ENCODE peak calls at places on chromosomes 11 and 22, in four cellular contexts. G, N, R and K are unnamed samples.
A peak's percentile ranks its signal among the peaks of the same experiment; 100 is the strongest.

GRCh38 chr11:18271206-18271605 is 5.1 kb downstream of the SAA1 start:
- DNase-seq in N (no peak), R (no peak), G (no peak), K (no peak)

GRCh38 chr11:76631566-76632308 is 38.8 kb downstream of the LRRC32 start:
- DNase-seq in G (no peak), R (no peak), N (no peak), K (no peak)

GRCh38 chr22:48105254-48105653 is 1342.8 kb downstream of the TBC1D22A start:
- DNase-seq in R (no peak), N (no peak), G (no peak), K (no peak)

GRCh38 chr22:31631381-31631780 is 30.6 kb downstream of the PISD start:
- DNase-seq in G (no peak), N (no peak), R (no peak), K (no peak)

GRCh38 chr11:31500560-31500959 is 8.9 kb downstream of the IMMP1L start:
- DNase-seq in N (no peak), G (no peak), R (peak; percentile 60), K (no peak)

GRCh38 chr22:48233586-48233985 is 1471.1 kb downstream of the TBC1D22A start:
- DNase-seq in N (no peak), R (no peak), G (no peak), K (no peak)

GRCh38 chr11:111329306-111330204 is 31.2 kb downstream of the POU2AF3 start:
- DNase-seq in N (no peak), R (no peak), G (no peak), K (no peak)

GRCh38 chr11:73313652-73314051 is 5.6 kb downstream of the ARHGEF17 start:
- DNase-seq in G (no peak), N (no peak), R (no peak), K (no peak)

GRCh38 chr11:111833524-111833923 is 37.9 kb downstream of the ALG9 start:
- DNase-seq in N (peak; percentile 3), G (no peak), R (peak; percentile 7), K (no peak)

GRCh38 chr22:26139320-26139719 is 29.9 kb upstream of the SEZ6L start:
- DNase-seq in N (no peak), R (no peak), G (no peak), K (no peak)

GRCh38 chr11:130598433-130598832 is 150.0 kb downstream of the ADAMTS15 start:
- DNase-seq in G (no peak), R (no peak), N (no peak), K (no peak)

GRCh38 chr11:71120346-71120963 is 131.9 kb downstream of the SHANK2 start:
- DNase-seq in R (peak; percentile 8), G (no peak), N (no peak), K (no peak)

GRCh38 chr22:41444360-41445170 is 2.0 kb downstream of the TOB2 start:
- DNase-seq in R (peak; percentile 98), G (peak; percentile 90), N (peak; percentile 92), K (peak; percentile 82)

GRCh38 chr11:44079376-44079775 is 13.3 kb downstream of the ACCS start:
- DNase-seq in G (no peak), N (no peak), R (no peak), K (no peak)

GRCh38 chr11:17014321-17014773 is at the start of gene PLEKHA7:
- DNase-seq in R (no peak), G (no peak), N (no peak), K (no peak)

GRCh38 chr11:120522021-120522420 is 10.5 kb downstream of the GRIK4 start:
- DNase-seq in G (no peak), N (no peak), R (no peak), K (no peak)

GRCh38 chr11:63903884-63904283 is 13.1 kb downstream of the RCOR2 start:
- DNase-seq in R (no peak), N (no peak), G (no peak), K (no peak)

GRCh38 chr11:65802841-65803240 is 16.0 kb downstream of the OVOL1 start:
- DNase-seq in N (no peak), G (no peak), R (no peak), K (no peak)

GRCh38 chr11:19200410-19201201 is 1.2 kb downstream of the CSRP3 start:
- DNase-seq in G (no peak), N (no peak), R (peak; percentile 83), K (peak; percentile 4)

GRCh38 chr11:119710417-119710816 is 18.6 kb downstream of the NECTIN1 start:
- DNase-seq in R (no peak), G (no peak), N (no peak), K (no peak)

GRCh38 chr11:92727769-92728168 is 241.7 kb upstream of the MTNR1B start:
- DNase-seq in R (no peak), G (no peak), N (no peak), K (no peak)

GRCh38 chr22:19853879-19854777 is 546 bp downstream of the GNB1L start:
- DNase-seq in R (no peak), G (no peak), N (no peak), K (no peak)

GRCh38 chr11:6201486-6201885 is 2.5 kb downstream of the OR52W1 start:
- DNase-seq in N (no peak), G (no peak), R (peak; percentile 36), K (no peak)

GRCh38 chr11:120129570-120129969 is 8.3 kb downstream of the TRIM29 start:
- DNase-seq in R (no peak), G (no peak), N (no peak), K (no peak)

DNA sequence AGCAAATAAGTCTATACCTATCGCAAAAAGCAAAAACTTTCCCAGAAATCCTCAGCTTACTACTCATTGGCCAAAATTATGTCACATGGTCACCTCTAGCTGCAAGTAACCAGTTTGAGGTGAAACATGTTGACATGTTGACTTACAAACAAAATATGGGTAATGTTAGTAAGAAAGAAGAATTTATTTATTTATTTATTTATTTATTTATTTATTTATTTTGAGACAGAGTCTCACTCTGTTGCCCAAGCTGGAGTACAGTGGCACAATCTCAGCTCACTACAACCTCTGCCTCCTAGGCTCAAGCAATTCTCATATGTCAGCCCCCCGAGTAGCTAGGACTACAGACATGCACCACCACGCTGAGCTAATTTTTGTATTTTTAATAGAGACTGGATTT is 5.4 kb upstream of the SLC35C1 start:
- DNase-seq in R (no peak), G (no peak), N (no peak), K (no peak)
- H3K36me3 ChIP-seq in R (no peaks in the 10 kb centered on the region), G (no peaks in the 10 kb centered on the region), N (no peaks in the 10 kb centered on the region), K (no peaks in the 10 kb centered on the region)

GRCh38 chr11:62565100-62565802 is 8.4 kb downstream of the EEF1G start:
- DNase-seq in G (no peak), N (no peak), R (no peak), K (no peak)

GRCh38 chr11:62566247-62566646 is 7.4 kb downstream of the EEF1G start:
- DNase-seq in R (no peak), G (no peak), N (no peak), K (no peak)

GRCh38 chr11:62569611-62570010 is 4.1 kb downstream of the EEF1G start:
- DNase-seq in R (no peak), N (no peak), G (no peak), K (no peak)

GRCh38 chr11:62572431-62572830 is 1.3 kb downstream of the EEF1G start:
- DNase-seq in G (no peak), N (no peak), R (no peak), K (no peak)

GRCh38 chr11:62567018-62567633 is 6.6 kb downstream of the EEF1G start:
- DNase-seq in R (no peak), N (no peak), G (no peak), K (no peak)
- H3K36me3 ChIP-seq in R (peaks cover 82% of the 10 kb centered on the region), N (peaks cover 93% of the 10 kb centered on the region), G (peaks cover 100% of the 10 kb centered on the region), K (peaks cover 32% of the 10 kb centered on the region)

DNA sequence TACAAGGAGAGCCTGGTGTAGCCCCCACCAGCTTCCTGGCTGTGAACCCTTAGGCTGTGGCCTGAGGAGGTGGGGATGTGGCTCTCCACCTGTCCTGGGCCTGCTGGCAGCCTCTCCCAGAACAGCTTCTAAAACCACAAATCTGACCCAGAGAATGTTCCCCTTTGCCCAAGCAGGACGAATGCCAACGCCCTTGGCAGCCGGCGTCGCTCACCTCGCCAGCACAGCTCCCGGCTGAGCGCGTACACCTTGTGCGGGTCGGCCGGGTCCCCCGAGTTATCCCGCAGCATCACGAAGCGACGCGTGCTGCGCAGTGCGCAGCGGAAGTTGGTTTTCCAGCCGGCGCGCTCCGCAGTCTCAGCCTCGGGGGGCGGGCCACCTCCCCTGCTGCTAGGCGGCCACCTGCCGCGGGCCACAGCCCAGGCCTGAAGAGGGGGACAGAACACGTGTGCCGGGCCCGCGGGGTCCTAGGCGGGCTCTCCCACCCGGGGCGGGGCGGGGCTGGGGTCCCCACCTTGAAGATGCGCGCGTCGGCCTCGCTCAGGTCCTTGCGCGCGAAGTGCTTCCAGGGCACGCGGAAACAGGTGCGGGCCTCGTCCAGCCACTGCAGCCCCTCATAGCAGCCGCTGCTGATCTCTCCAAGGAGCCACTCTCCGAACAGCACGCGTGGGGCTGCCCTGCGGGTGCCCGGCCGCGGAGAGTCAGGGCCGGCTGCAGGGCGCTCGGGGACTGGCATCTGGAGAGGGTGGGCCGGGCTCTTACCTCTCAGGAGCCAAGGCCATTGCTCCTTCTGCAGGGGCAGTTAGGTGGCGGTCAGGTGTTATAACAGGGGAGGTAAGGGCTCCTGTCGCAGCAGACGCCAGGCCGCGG is 932 bp downstream of the IRF7 start:
- DNase-seq in N (no peak), R (no peak), G (no peak), K (no peak)
- H3K36me3 ChIP-seq in N (peaks cover 47% of the 10 kb centered on the region), R (peaks cover 28% of the 10 kb centered on the region), G (peaks cover 39% of the 10 kb centered on the region), K (peaks cover 37% of the 10 kb centered on the region)

DNA sequence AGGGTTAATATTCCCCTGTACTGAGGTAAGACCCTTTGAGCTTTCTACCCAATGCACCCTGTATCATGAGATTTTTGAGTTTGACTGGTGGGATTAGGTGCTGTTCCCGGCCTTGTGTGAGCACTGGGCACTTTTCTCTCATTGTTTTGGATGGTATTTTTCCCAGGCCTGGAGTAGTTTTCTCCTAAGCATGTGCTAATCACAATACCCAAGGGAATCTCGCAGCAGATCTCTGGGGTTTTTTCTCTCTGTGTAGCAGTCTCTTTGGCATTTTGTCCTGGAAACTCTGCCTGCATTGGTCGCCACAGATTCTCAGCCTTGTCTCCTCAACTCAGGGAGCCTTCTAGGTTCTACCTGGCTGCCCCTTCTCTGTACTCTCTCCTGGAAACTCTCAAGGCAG is 19.9 kb downstream of the IGHMBP2 start:
- DNase-seq in N (no peak), R (peak; percentile 7), G (no peak), K (no peak)
- H3K36me3 ChIP-seq in N (peaks cover 21% of the 10 kb centered on the region), R (peaks cover 24% of the 10 kb centered on the region), G (peaks cover 96% of the 10 kb centered on the region), K (peaks cover 8% of the 10 kb centered on the region)